ENCODE peak calls at places on chromosomes 2 and 18, in four cellular contexts. T, L, K and I are unnamed samples.

GRCh38 chr2:231162036-231162345 is 36.4 kb upstream of the ARMC9 start:
- DNase-seq in T (no peak), L (no peak), K (no peak), I (no peak)

GRCh38 chr18:13217466-13217961 is 1.0 kb upstream of the LDLRAD4 start:
- DNase-seq in T (peak), L (no peak), K (peak), I (peak)

GRCh38 chr2:65432227-65433190 is at the start of gene SPRED2:
- DNase-seq in T (peak), L (no peak), K (peak), I (peak)

GRCh38 chr2:47346-48218 is 1.3 kb upstream of the FAM110C start:
- DNase-seq in T (no peak), L (no peak), K (no peak), I (no peak)

GRCh38 chr18:73563345-73563744 is 584.3 kb downstream of the FBXO15 start:
- DNase-seq in T (no peak), L (no peak), K (no peak), I (no peak)

GRCh38 chr2:172087780-172088244 is 2.5 kb downstream of the DLX1 start:
- DNase-seq in T (no peak), L (no peak), K (peak), I (no peak)

GRCh38 chr2:96540136-96540535 is 3.6 kb downstream of the ARID5A start:
- DNase-seq in T (no peak), L (no peak), K (peak), I (no peak)

GRCh38 chr2:120389036-120389391 is 43.1 kb downstream of the INHBB start:
- DNase-seq in T (no peak), L (no peak), K (no peak), I (no peak)

GRCh38 chr2:240795468-240795867 is 24.6 kb downstream of the KIF1A start:
- DNase-seq in T (no peak), L (no peak), K (no peak), I (no peak)

GRCh38 chr2:239321596-239322413 is 79.0 kb downstream of the HDAC4 start:
- DNase-seq in T (no peak), L (no peak), K (peak), I (peak)
- TF ChIP-seq USF1 in T (no peak), L (no peak), K (no peak), I (no peak)

GRCh38 chr2:124975224-124975623 is 950.1 kb downstream of the CNTNAP5 start:
- DNase-seq in T (no peak), L (no peak), K (no peak), I (no peak)

GRCh38 chr2:124983595-124983994 is 958.5 kb downstream of the CNTNAP5 start:
- DNase-seq in T (no peak), L (no peak), K (no peak), I (no peak)

GRCh38 chr2:124975658-124976057 is 950.6 kb downstream of the CNTNAP5 start:
- DNase-seq in T (no peak), L (no peak), K (no peak), I (no peak)

GRCh38 chr2:124973396-124973795 is 948.3 kb downstream of the CNTNAP5 start:
- DNase-seq in T (no peak), L (no peak), K (no peak), I (no peak)

GRCh38 chr2:124978597-124978996 is 953.5 kb downstream of the CNTNAP5 start:
- DNase-seq in T (no peak), L (no peak), K (peak), I (no peak)
- TF ChIP-seq USF1 in T (no peak), L (no peak), K (no peak), I (no peak)

DNA sequence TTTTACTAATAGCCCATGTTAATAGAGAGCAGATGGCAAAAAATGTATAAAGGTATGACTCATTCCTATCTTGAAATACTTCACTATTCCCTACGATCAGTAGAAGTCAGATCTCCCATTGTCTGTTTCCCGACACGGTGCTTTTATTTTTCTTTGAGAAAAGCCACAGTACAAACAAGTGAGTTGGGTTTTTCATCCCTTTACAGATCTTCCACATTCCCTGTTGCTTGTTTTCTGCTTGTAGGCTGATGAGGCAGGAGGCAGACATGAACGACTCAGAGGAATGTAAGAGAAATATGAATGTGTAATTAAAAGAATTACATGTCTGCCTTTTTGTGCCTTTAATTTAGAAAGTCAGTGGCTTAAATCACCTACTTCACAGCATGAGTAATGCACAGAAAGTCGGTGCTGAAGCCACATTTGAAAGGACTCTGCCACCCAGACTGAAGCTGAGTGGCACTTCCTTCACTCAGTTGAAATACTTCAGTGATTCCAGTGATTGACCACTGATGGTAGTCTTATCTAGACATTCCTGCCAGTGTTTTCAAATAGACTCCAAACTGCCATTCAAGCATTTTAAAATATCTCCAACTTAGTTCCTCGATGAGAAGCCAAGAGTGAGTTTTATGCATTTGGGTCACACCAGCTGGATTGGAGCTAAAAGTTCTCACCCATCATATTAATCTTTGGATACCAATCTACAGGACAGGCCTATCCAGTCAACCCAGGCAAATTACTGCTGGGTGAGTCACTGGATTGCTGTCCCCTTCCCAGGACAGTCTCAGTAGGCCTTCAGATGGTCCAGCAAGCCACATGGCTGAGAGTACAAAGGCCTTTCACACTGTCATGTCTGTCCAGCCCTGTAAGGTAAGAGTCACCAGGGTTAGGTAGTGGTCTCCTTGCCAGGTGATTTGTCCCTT is 79.0 kb downstream of the COLEC12 start:
- DNase-seq in T (no peak), L (no peak), K (no peak), I (no peak)
- TF ChIP-seq USF1 in T (no peak), L (no peak), K (no peak), I (no peak)

DNA sequence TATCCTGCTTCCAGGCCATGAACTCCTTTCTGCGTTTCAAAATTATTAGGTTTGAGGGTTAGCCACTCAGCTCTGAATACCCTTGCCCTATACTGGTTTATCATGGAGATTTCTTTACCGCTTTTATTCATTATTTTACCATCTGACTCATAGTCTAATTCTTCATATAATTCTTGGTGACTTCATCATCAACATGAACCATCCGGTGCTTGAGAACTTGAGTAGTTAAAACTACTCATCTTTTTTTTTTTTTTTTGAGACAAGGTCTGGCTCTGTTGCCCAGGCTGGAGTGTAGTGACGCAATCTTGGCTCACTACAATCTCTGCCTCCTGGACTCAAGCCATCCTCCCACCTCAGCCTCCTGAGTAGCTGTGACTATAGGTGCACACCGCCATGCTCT is 94.2 kb upstream of the LHCGR start:
- DNase-seq in T (no peak), L (no peak), K (no peak), I (no peak)
- TF ChIP-seq USF1 in T (no peak), L (no peak), K (no peak), I (no peak)

GRCh38 chr2:37488911-37489310 is 144.5 kb downstream of the QPCT start:
- DNase-seq in T (no peak), L (no peak), K (no peak), I (no peak)
- TF ChIP-seq USF1 in T (no peak), L (no peak), K (no peak), I (no peak)